ENCODE peak calls at places on chromosomes 5 and 9, in six cellular contexts. C, X, B, F, I and A are unnamed samples.

GRCh38 chr5:124605516-124605915 is 140.9 kb downstream of the ZNF608 start:
- DNase-seq in C (no peak), X (peak; percentile 35), B (no peak), F (peak; percentile 69), I (no peak), A (no peak)

GRCh38 chr9:3497857-3498256 is 27.9 kb downstream of the RFX3 start:
- DNase-seq in C (no peak), X (no peak), B (no peak), F (no peak), I (no peak), A (no peak)

GRCh38 chr5:114179134-114179533 is 182.7 kb upstream of the KCNN2 start:
- DNase-seq in C (no peak), X (no peak), B (no peak), F (no peak), I (no peak), A (no peak)

GRCh38 chr9:85178486-85178885 is 509.0 kb downstream of the NTRK2 start:
- DNase-seq in C (no peak), X (no peak), B (no peak), F (peak; percentile 30), I (no peak), A (no peak)

GRCh38 chr5:126624534-126624933 is 23.8 kb downstream of the PHAX start:
- DNase-seq in C (no peak), X (no peak), B (no peak), F (no peak), I (no peak), A (no peak)

GRCh38 chr5:173550641-173551040 is 65.8 kb downstream of the BOD1 start:
- DNase-seq in C (no peak), X (no peak), B (no peak), F (no peak), I (no peak), A (no peak)

GRCh38 chr5:93250431-93250830 is 330.6 kb downstream of the NR2F1-AS1 start:
- DNase-seq in C (no peak), X (no peak), B (no peak), F (no peak), I (no peak), A (no peak)

GRCh38 chr5:171673328-171673727 is 112.3 kb upstream of the SMIM23 start:
- DNase-seq in C (no peak), X (no peak), B (no peak), F (no peak), I (no peak), A (peak; percentile 7)

GRCh38 chr5:73198833-73199592 is 26.0 kb downstream of the TMEM174 start:
- DNase-seq in C (no peak), X (no peak), B (no peak), F (no peak), I (no peak), A (no peak)

GRCh38 chr5:160471761-160472160 is 50.1 kb downstream of the PTTG1 start:
- DNase-seq in C (no peak), X (no peak), B (no peak), F (no peak), I (no peak), A (no peak)

GRCh38 chr5:158013939-158014338 is 155.0 kb upstream of the CLINT1 start:
- DNase-seq in C (no peak), X (no peak), B (no peak), F (peak; percentile 63), I (no peak), A (peak; percentile 19)

GRCh38 chr5:1368236-1368635 is 23.3 kb upstream of the CLPTM1L start:
- DNase-seq in C (no peak), X (no peak), B (no peak), F (no peak), I (no peak), A (peak; percentile 59)
- H3K27me3 ChIP-seq in C (peaks cover 45% of the 10 kb centered on the region), X (no peaks in the 10 kb centered on the region), B (peaks cover 4% of the 10 kb centered on the region), F (peaks cover 23% of the 10 kb centered on the region), I (no peaks in the 10 kb centered on the region), A (peaks cover 9% of the 10 kb centered on the region)

GRCh38 chr5:178241688-178242231 is 9.2 kb upstream of the PHYKPL start:
- DNase-seq in C (no peak), X (no peak), B (no peak), F (no peak), I (no peak), A (no peak)
- H3K4me3 ChIP-seq in C (no peak overlapping the region), X (no peak overlapping the region), B (no peak overlapping the region), F (no peak overlapping the region), I (no peak overlapping the region), A (no peak overlapping the region)

DNA sequence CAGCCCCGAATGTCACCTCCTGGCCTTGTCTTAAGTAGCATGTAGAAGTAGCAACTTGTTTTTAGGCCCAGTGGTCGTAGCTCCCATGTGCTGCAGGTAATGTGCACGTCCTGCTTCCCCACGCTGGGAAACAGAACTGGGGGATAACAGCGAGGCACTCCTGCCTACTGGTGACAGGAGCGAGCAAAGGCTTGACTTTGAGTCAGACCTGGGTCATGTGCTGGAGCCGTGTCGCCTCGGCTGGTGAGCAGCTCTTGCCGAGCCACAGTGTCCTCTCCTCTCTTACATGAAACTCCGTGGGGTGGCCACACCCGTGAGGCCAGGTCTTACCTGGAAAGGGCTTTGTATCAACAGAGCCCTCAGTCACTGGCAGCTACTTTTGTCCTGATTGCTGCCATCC is 17.5 kb upstream of the POMT1 start:
- DNase-seq in C (no peak), X (no peak), B (no peak), F (no peak), I (no peak), A (no peak)
- H3K36me3 ChIP-seq in C (peaks cover 100% of the 10 kb centered on the region), X (peaks cover 17% of the 10 kb centered on the region), B (peaks cover 96% of the 10 kb centered on the region), F (peaks cover 4% of the 10 kb centered on the region), I (peaks cover 93% of the 10 kb centered on the region), A (peaks cover 38% of the 10 kb centered on the region)

DNA sequence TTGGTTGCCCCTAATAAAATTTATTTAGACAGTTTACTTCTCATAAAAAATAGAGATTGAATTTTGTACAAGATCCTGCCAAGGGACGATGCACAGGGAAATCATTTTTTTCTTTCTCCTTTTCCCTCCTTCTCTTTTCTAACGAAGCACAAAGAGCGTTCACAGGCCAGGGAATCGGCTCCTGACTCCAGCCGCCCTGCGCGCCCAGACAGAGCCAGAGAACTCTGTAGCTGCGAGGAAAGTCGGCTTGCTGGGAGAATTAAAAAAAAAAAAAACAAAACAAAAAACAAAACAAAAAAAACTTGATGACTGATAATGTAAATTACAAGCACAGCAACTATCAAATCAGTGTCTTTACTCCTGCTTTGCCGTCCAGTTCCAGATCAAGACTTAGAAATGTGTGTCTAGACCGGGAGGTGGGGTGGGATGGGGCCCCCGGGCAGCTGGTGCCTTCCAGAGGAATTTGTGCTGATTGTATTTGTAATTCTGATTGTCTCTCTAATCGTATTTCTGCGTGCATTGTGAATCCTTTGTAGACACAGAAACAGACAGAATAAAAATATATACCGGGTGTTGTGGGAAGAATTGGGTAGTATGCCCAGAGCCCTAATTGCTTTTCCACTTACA is 3.6 kb upstream of the OTP start:
- DNase-seq in C (no peak), X (no peak), B (no peak), F (peak; percentile 48), I (no peak), A (no peak)
- H3K27me3 ChIP-seq in C (peaks cover 100% of the 10 kb centered on the region), X (peaks cover 3% of the 10 kb centered on the region), B (peaks cover 89% of the 10 kb centered on the region), F (peaks cover 100% of the 10 kb centered on the region), I (peaks cover 60% of the 10 kb centered on the region), A (peaks cover 62% of the 10 kb centered on the region)

GRCh38 chr9:101054657-101055056 is 26.1 kb downstream of the PLPPR1 start:
- DNase-seq in C (no peak), X (no peak), B (no peak), F (peak; percentile 68), I (no peak), A (no peak)
- H3K4me3 ChIP-seq in C (no peak overlapping the region), X (no peak overlapping the region), B (no peak overlapping the region), F (peak overlapping the region; percentile 0), I (no peak overlapping the region), A (no peak overlapping the region)

GRCh38 chr5:136048966-136049365 is 20.2 kb downstream of the TGFBI start:
- DNase-seq in C (no peak), X (no peak), B (no peak), F (no peak), I (no peak), A (no peak)
- H3K36me3 ChIP-seq in C (no peaks in the 10 kb centered on the region), X (no peaks in the 10 kb centered on the region), B (no peaks in the 10 kb centered on the region), F (no peaks in the 10 kb centered on the region), I (peaks cover 10% of the 10 kb centered on the region), A (no peaks in the 10 kb centered on the region)

GRCh38 chr5:65530904-65531303 is 32.1 kb downstream of the CENPK start:
- DNase-seq in C (no peak), X (no peak), B (no peak), F (no peak), I (no peak), A (no peak)

GRCh38 chr5:65525726-65526125 is 37.2 kb downstream of the CENPK start:
- DNase-seq in C (no peak), X (no peak), B (no peak), F (no peak), I (no peak), A (no peak)
- H3K27me3 ChIP-seq in C (no peaks in the 10 kb centered on the region), X (no peaks in the 10 kb centered on the region), B (no peaks in the 10 kb centered on the region), F (no peaks in the 10 kb centered on the region), I (no peaks in the 10 kb centered on the region), A (no peaks in the 10 kb centered on the region)